ENCODE peak calls at places on chromosome 1, in nine cellular contexts. One of them, this sample, is unnamed.
A peak's percentile ranks its signal among the peaks of the same experiment; 100 is the strongest.

GRCh38 chr1:119475866-119476439 is 31.1 kb upstream of the HSD3B1 start:
- DNase-seq in NCI-H460: peak; percentile 21
- DNase-seq in AG09309: no peak
- DNase-seq in activated T-helper 2 cell treated with anti-CD3 and anti-CD28 coated beads, Interferon-gamma antibody, Interleukin-2, Interleukin-4, amounts not matched to agents 10 μg/mL and 5 μg/mL and 100 μg/mL, durations not matched to agents 14 hours and 24 hours and 36 hours: peak; percentile 15
- DNase-seq in heart left ventricle: peak; percentile 31
- DNase-seq in mesendoderm: peak; percentile 88
- DNase-seq in iris pigment epithelial cell: peak; percentile 49
- DNase-seq in activated CD4-positive, alpha-beta T cell treated with anti-CD3 and anti-CD28 coated beads, Interleukin-2, amount 10 ng/mL, durations not matched to agents 7 days and 5 days: peak; percentile 30
- DNase-seq in left cardiac atrium: peak; percentile 31
- DNase-seq in this sample: peak; percentile 19

GRCh38 chr1:43952731-43953350 is 6.1 kb downstream of the IPO13 start:
- DNase-seq in NCI-H460: no peak
- DNase-seq in AG09309: no peak
- DNase-seq in activated T-helper 2 cell treated with anti-CD3 and anti-CD28 coated beads, Interferon-gamma antibody, Interleukin-2, Interleukin-4, amounts not matched to agents 10 μg/mL and 5 μg/mL and 100 μg/mL, durations not matched to agents 14 hours and 24 hours and 36 hours: no peak
- DNase-seq in heart left ventricle: no peak
- DNase-seq in mesendoderm: peak; percentile 86
- DNase-seq in iris pigment epithelial cell: no peak
- DNase-seq in activated CD4-positive, alpha-beta T cell treated with anti-CD3 and anti-CD28 coated beads, Interleukin-2, amount 10 ng/mL, durations not matched to agents 7 days and 5 days: no peak
- DNase-seq in left cardiac atrium: no peak
- DNase-seq in this sample: no peak

GRCh38 chr1:9038338-9038650 is 12.1 kb upstream of the SLC2A7 start:
- DNase-seq in NCI-H460: no peak
- DNase-seq in AG09309: no peak
- DNase-seq in activated T-helper 2 cell treated with anti-CD3 and anti-CD28 coated beads, Interferon-gamma antibody, Interleukin-2, Interleukin-4, amounts not matched to agents 10 μg/mL and 5 μg/mL and 100 μg/mL, durations not matched to agents 14 hours and 24 hours and 36 hours: no peak
- DNase-seq in heart left ventricle: no peak
- DNase-seq in mesendoderm: no peak
- DNase-seq in iris pigment epithelial cell: no peak
- DNase-seq in activated CD4-positive, alpha-beta T cell treated with anti-CD3 and anti-CD28 coated beads, Interleukin-2, amount 10 ng/mL, durations not matched to agents 7 days and 5 days: no peak
- DNase-seq in left cardiac atrium: no peak
- DNase-seq in this sample: no peak

GRCh38 chr1:15911927-15912326 is 64.0 kb downstream of the ZBTB17 start:
- DNase-seq in NCI-H460: no peak
- DNase-seq in AG09309: no peak
- DNase-seq in activated T-helper 2 cell treated with anti-CD3 and anti-CD28 coated beads, Interferon-gamma antibody, Interleukin-2, Interleukin-4, amounts not matched to agents 10 μg/mL and 5 μg/mL and 100 μg/mL, durations not matched to agents 14 hours and 24 hours and 36 hours: no peak
- DNase-seq in heart left ventricle: no peak
- DNase-seq in mesendoderm: no peak
- DNase-seq in iris pigment epithelial cell: no peak
- DNase-seq in activated CD4-positive, alpha-beta T cell treated with anti-CD3 and anti-CD28 coated beads, Interleukin-2, amount 10 ng/mL, durations not matched to agents 7 days and 5 days: no peak
- DNase-seq in left cardiac atrium: no peak
- DNase-seq in this sample: no peak

GRCh38 chr1:211336775-211337174 is 10.1 kb downstream of the TRAF5 start:
- DNase-seq in NCI-H460: no peak
- DNase-seq in AG09309: no peak
- DNase-seq in activated T-helper 2 cell treated with anti-CD3 and anti-CD28 coated beads, Interferon-gamma antibody, Interleukin-2, Interleukin-4, amounts not matched to agents 10 μg/mL and 5 μg/mL and 100 μg/mL, durations not matched to agents 14 hours and 24 hours and 36 hours: no peak
- DNase-seq in heart left ventricle: no peak
- DNase-seq in mesendoderm: no peak
- DNase-seq in iris pigment epithelial cell: no peak
- DNase-seq in activated CD4-positive, alpha-beta T cell treated with anti-CD3 and anti-CD28 coated beads, Interleukin-2, amount 10 ng/mL, durations not matched to agents 7 days and 5 days: no peak
- DNase-seq in left cardiac atrium: no peak
- DNase-seq in this sample: no peak

GRCh38 chr1:27026621-27027574 is 14.2 kb upstream of the TENT5B start:
- DNase-seq in NCI-H460: no peak
- DNase-seq in AG09309: peak; percentile 64
- DNase-seq in activated T-helper 2 cell treated with anti-CD3 and anti-CD28 coated beads, Interferon-gamma antibody, Interleukin-2, Interleukin-4, amounts not matched to agents 10 μg/mL and 5 μg/mL and 100 μg/mL, durations not matched to agents 14 hours and 24 hours and 36 hours: no peak
- DNase-seq in heart left ventricle: no peak
- DNase-seq in mesendoderm: peak; percentile 92
- DNase-seq in iris pigment epithelial cell: peak; percentile 80
- DNase-seq in activated CD4-positive, alpha-beta T cell treated with anti-CD3 and anti-CD28 coated beads, Interleukin-2, amount 10 ng/mL, durations not matched to agents 7 days and 5 days: no peak
- DNase-seq in left cardiac atrium: peak; percentile 70
- DNase-seq in this sample: peak; percentile 82

GRCh38 chr1:223177681-223178080 is 34.6 kb upstream of the TLR5 start:
- DNase-seq in NCI-H460: no peak
- DNase-seq in AG09309: no peak
- DNase-seq in activated T-helper 2 cell treated with anti-CD3 and anti-CD28 coated beads, Interferon-gamma antibody, Interleukin-2, Interleukin-4, amounts not matched to agents 10 μg/mL and 5 μg/mL and 100 μg/mL, durations not matched to agents 14 hours and 24 hours and 36 hours: no peak
- DNase-seq in heart left ventricle: peak; percentile 37
- DNase-seq in mesendoderm: no peak
- DNase-seq in iris pigment epithelial cell: no peak
- DNase-seq in activated CD4-positive, alpha-beta T cell treated with anti-CD3 and anti-CD28 coated beads, Interleukin-2, amount 10 ng/mL, durations not matched to agents 7 days and 5 days: no peak
- DNase-seq in left cardiac atrium: no peak
- DNase-seq in this sample: no peak

GRCh38 chr1:229887043-229887822 is 179.8 kb upstream of the GALNT2 start:
- DNase-seq in NCI-H460: no peak
- DNase-seq in AG09309: no peak
- DNase-seq in activated T-helper 2 cell treated with anti-CD3 and anti-CD28 coated beads, Interferon-gamma antibody, Interleukin-2, Interleukin-4, amounts not matched to agents 10 μg/mL and 5 μg/mL and 100 μg/mL, durations not matched to agents 14 hours and 24 hours and 36 hours: no peak
- DNase-seq in heart left ventricle: peak; percentile 63
- DNase-seq in mesendoderm: no peak
- DNase-seq in iris pigment epithelial cell: no peak
- DNase-seq in activated CD4-positive, alpha-beta T cell treated with anti-CD3 and anti-CD28 coated beads, Interleukin-2, amount 10 ng/mL, durations not matched to agents 7 days and 5 days: peak; percentile 2
- DNase-seq in left cardiac atrium: no peak
- DNase-seq in this sample: no peak

GRCh38 chr1:164452549-164452948 is 106.4 kb upstream of the PBX1 start:
- DNase-seq in NCI-H460: no peak
- DNase-seq in AG09309: no peak
- DNase-seq in activated T-helper 2 cell treated with anti-CD3 and anti-CD28 coated beads, Interferon-gamma antibody, Interleukin-2, Interleukin-4, amounts not matched to agents 10 μg/mL and 5 μg/mL and 100 μg/mL, durations not matched to agents 14 hours and 24 hours and 36 hours: no peak
- DNase-seq in heart left ventricle: no peak
- DNase-seq in mesendoderm: no peak
- DNase-seq in iris pigment epithelial cell: no peak
- DNase-seq in activated CD4-positive, alpha-beta T cell treated with anti-CD3 and anti-CD28 coated beads, Interleukin-2, amount 10 ng/mL, durations not matched to agents 7 days and 5 days: no peak
- DNase-seq in left cardiac atrium: no peak
- DNase-seq in this sample: no peak

GRCh38 chr1:167752219-167752985 is 30.6 kb downstream of the MPZL1 start:
- DNase-seq in NCI-H460: no peak
- DNase-seq in AG09309: no peak
- DNase-seq in activated T-helper 2 cell treated with anti-CD3 and anti-CD28 coated beads, Interferon-gamma antibody, Interleukin-2, Interleukin-4, amounts not matched to agents 10 μg/mL and 5 μg/mL and 100 μg/mL, durations not matched to agents 14 hours and 24 hours and 36 hours: no peak
- DNase-seq in heart left ventricle: no peak
- DNase-seq in mesendoderm: no peak
- DNase-seq in iris pigment epithelial cell: peak; percentile 21
- DNase-seq in activated CD4-positive, alpha-beta T cell treated with anti-CD3 and anti-CD28 coated beads, Interleukin-2, amount 10 ng/mL, durations not matched to agents 7 days and 5 days: no peak
- DNase-seq in left cardiac atrium: no peak
- DNase-seq in this sample: no peak

GRCh38 chr1:159581422-159581821 is 6.2 kb upstream of the APCS start:
- DNase-seq in NCI-H460: no peak
- DNase-seq in AG09309: no peak
- DNase-seq in activated T-helper 2 cell treated with anti-CD3 and anti-CD28 coated beads, Interferon-gamma antibody, Interleukin-2, Interleukin-4, amounts not matched to agents 10 μg/mL and 5 μg/mL and 100 μg/mL, durations not matched to agents 14 hours and 24 hours and 36 hours: no peak
- DNase-seq in heart left ventricle: no peak
- DNase-seq in mesendoderm: no peak
- DNase-seq in iris pigment epithelial cell: peak; percentile 83
- DNase-seq in activated CD4-positive, alpha-beta T cell treated with anti-CD3 and anti-CD28 coated beads, Interleukin-2, amount 10 ng/mL, durations not matched to agents 7 days and 5 days: no peak
- DNase-seq in left cardiac atrium: no peak
- DNase-seq in this sample: no peak

GRCh38 chr1:238672262-238672661 is 714.1 kb upstream of the CHRM3 start:
- DNase-seq in NCI-H460: no peak
- DNase-seq in AG09309: no peak
- DNase-seq in activated T-helper 2 cell treated with anti-CD3 and anti-CD28 coated beads, Interferon-gamma antibody, Interleukin-2, Interleukin-4, amounts not matched to agents 10 μg/mL and 5 μg/mL and 100 μg/mL, durations not matched to agents 14 hours and 24 hours and 36 hours: no peak
- DNase-seq in heart left ventricle: no peak
- DNase-seq in mesendoderm: peak; percentile 90
- DNase-seq in iris pigment epithelial cell: no peak
- DNase-seq in activated CD4-positive, alpha-beta T cell treated with anti-CD3 and anti-CD28 coated beads, Interleukin-2, amount 10 ng/mL, durations not matched to agents 7 days and 5 days: no peak
- DNase-seq in left cardiac atrium: no peak
- DNase-seq in this sample: no peak

GRCh38 chr1:41498391-41498790 is 13.9 kb upstream of the EDN2 start:
- DNase-seq in NCI-H460: no peak
- DNase-seq in AG09309: no peak
- DNase-seq in activated T-helper 2 cell treated with anti-CD3 and anti-CD28 coated beads, Interferon-gamma antibody, Interleukin-2, Interleukin-4, amounts not matched to agents 10 μg/mL and 5 μg/mL and 100 μg/mL, durations not matched to agents 14 hours and 24 hours and 36 hours: no peak
- DNase-seq in heart left ventricle: no peak
- DNase-seq in mesendoderm: no peak
- DNase-seq in iris pigment epithelial cell: no peak
- DNase-seq in activated CD4-positive, alpha-beta T cell treated with anti-CD3 and anti-CD28 coated beads, Interleukin-2, amount 10 ng/mL, durations not matched to agents 7 days and 5 days: no peak
- DNase-seq in left cardiac atrium: no peak
- DNase-seq in this sample: no peak

GRCh38 chr1:177959793-177960515 is 9.9 kb downstream of the SEC16B start:
- DNase-seq in NCI-H460: no peak
- DNase-seq in AG09309: peak; percentile 4
- DNase-seq in activated T-helper 2 cell treated with anti-CD3 and anti-CD28 coated beads, Interferon-gamma antibody, Interleukin-2, Interleukin-4, amounts not matched to agents 10 μg/mL and 5 μg/mL and 100 μg/mL, durations not matched to agents 14 hours and 24 hours and 36 hours: no peak
- DNase-seq in heart left ventricle: no peak
- DNase-seq in mesendoderm: peak; percentile 33
- DNase-seq in iris pigment epithelial cell: peak; percentile 70
- DNase-seq in activated CD4-positive, alpha-beta T cell treated with anti-CD3 and anti-CD28 coated beads, Interleukin-2, amount 10 ng/mL, durations not matched to agents 7 days and 5 days: no peak
- DNase-seq in left cardiac atrium: no peak
- DNase-seq in this sample: peak; percentile 54

GRCh38 chr1:3687509-3687908 is 35.2 kb downstream of the TP73 start:
- DNase-seq in NCI-H460: no peak
- DNase-seq in AG09309: no peak
- DNase-seq in activated T-helper 2 cell treated with anti-CD3 and anti-CD28 coated beads, Interferon-gamma antibody, Interleukin-2, Interleukin-4, amounts not matched to agents 10 μg/mL and 5 μg/mL and 100 μg/mL, durations not matched to agents 14 hours and 24 hours and 36 hours: no peak
- DNase-seq in heart left ventricle: no peak
- DNase-seq in mesendoderm: peak; percentile 31
- DNase-seq in iris pigment epithelial cell: no peak
- DNase-seq in activated CD4-positive, alpha-beta T cell treated with anti-CD3 and anti-CD28 coated beads, Interleukin-2, amount 10 ng/mL, durations not matched to agents 7 days and 5 days: no peak
- DNase-seq in left cardiac atrium: no peak
- DNase-seq in this sample: no peak

GRCh38 chr1:21301794-21302440 is 11.7 kb upstream of the ECE1 start:
- DNase-seq in NCI-H460: no peak
- DNase-seq in AG09309: no peak
- DNase-seq in activated T-helper 2 cell treated with anti-CD3 and anti-CD28 coated beads, Interferon-gamma antibody, Interleukin-2, Interleukin-4, amounts not matched to agents 10 μg/mL and 5 μg/mL and 100 μg/mL, durations not matched to agents 14 hours and 24 hours and 36 hours: no peak
- DNase-seq in heart left ventricle: no peak
- DNase-seq in mesendoderm: no peak
- DNase-seq in iris pigment epithelial cell: no peak
- DNase-seq in activated CD4-positive, alpha-beta T cell treated with anti-CD3 and anti-CD28 coated beads, Interleukin-2, amount 10 ng/mL, durations not matched to agents 7 days and 5 days: no peak
- DNase-seq in left cardiac atrium: no peak
- DNase-seq in this sample: no peak

GRCh38 chr1:225990705-225991464 is 8.3 kb downstream of the SDE2 start:
- DNase-seq in NCI-H460: no peak
- DNase-seq in AG09309: no peak
- DNase-seq in activated T-helper 2 cell treated with anti-CD3 and anti-CD28 coated beads, Interferon-gamma antibody, Interleukin-2, Interleukin-4, amounts not matched to agents 10 μg/mL and 5 μg/mL and 100 μg/mL, durations not matched to agents 14 hours and 24 hours and 36 hours: no peak
- DNase-seq in heart left ventricle: no peak
- DNase-seq in mesendoderm: no peak
- DNase-seq in iris pigment epithelial cell: no peak
- DNase-seq in activated CD4-positive, alpha-beta T cell treated with anti-CD3 and anti-CD28 coated beads, Interleukin-2, amount 10 ng/mL, durations not matched to agents 7 days and 5 days: peak; percentile 22
- DNase-seq in left cardiac atrium: no peak
- DNase-seq in this sample: no peak